ENCODE peak calls at places on chromosomes 7 and 10, in ten cellular contexts. One of them, this sample, is unnamed.

GRCh38 chr10:88156341-88156740 is 292.9 kb downstream of the PTEN start:
- DNase-seq in activated B cell treated with CpG ODN at 0.5 μM for 24 hours: no peak
- DNase-seq in CD8-positive, alpha-beta T cell: no peak
- DNase-seq in epithelial cell of esophagus: no peak
- DNase-seq in nephron progenitor cell: no peak
- DNase-seq in GM13976: no peak
- DNase-seq in neural crest cell: no peak
- DNase-seq in ovary: no peak
- DNase-seq in breast epithelium: no peak
- DNase-seq in fibroblast of mammary gland: peak; percentile 91
- DNase-seq in this sample: no peak

GRCh38 chr10:127826161-127826740 is 66.5 kb downstream of the CLRN3 start:
- DNase-seq in activated B cell treated with CpG ODN at 0.5 μM for 24 hours: no peak
- DNase-seq in CD8-positive, alpha-beta T cell: no peak
- DNase-seq in epithelial cell of esophagus: no peak
- DNase-seq in nephron progenitor cell: no peak
- DNase-seq in GM13976: no peak
- DNase-seq in neural crest cell: no peak
- DNase-seq in ovary: no peak
- DNase-seq in breast epithelium: no peak
- DNase-seq in fibroblast of mammary gland: no peak
- DNase-seq in this sample: no peak

GRCh38 chr7:55441668-55442305 is 76.7 kb downstream of the LANCL2 start:
- DNase-seq in activated B cell treated with CpG ODN at 0.5 μM for 24 hours: no peak
- DNase-seq in CD8-positive, alpha-beta T cell: no peak
- DNase-seq in epithelial cell of esophagus: no peak
- DNase-seq in nephron progenitor cell: no peak
- DNase-seq in GM13976: no peak
- DNase-seq in neural crest cell: no peak
- DNase-seq in ovary: no peak
- DNase-seq in breast epithelium: no peak
- DNase-seq in fibroblast of mammary gland: peak; percentile 86
- DNase-seq in this sample: no peak

GRCh38 chr7:139896831-139897230 is 67.8 kb downstream of the TBXAS1 start:
- DNase-seq in activated B cell treated with CpG ODN at 0.5 μM for 24 hours: no peak
- DNase-seq in CD8-positive, alpha-beta T cell: no peak
- DNase-seq in epithelial cell of esophagus: no peak
- DNase-seq in nephron progenitor cell: no peak
- DNase-seq in GM13976: no peak
- DNase-seq in neural crest cell: no peak
- DNase-seq in ovary: no peak
- DNase-seq in breast epithelium: no peak
- DNase-seq in fibroblast of mammary gland: no peak
- DNase-seq in this sample: no peak

GRCh38 chr10:34994565-34995142 is 95.5 kb downstream of the CUL2 start:
- DNase-seq in activated B cell treated with CpG ODN at 0.5 μM for 24 hours: no peak
- DNase-seq in CD8-positive, alpha-beta T cell: peak; percentile 11
- DNase-seq in epithelial cell of esophagus: peak; percentile 89
- DNase-seq in nephron progenitor cell: peak; percentile 58
- DNase-seq in GM13976: peak; percentile 80
- DNase-seq in neural crest cell: peak; percentile 47
- DNase-seq in ovary: peak; percentile 44
- DNase-seq in breast epithelium: peak; percentile 59
- DNase-seq in fibroblast of mammary gland: peak; percentile 62
- DNase-seq in this sample: peak; percentile 54

GRCh38 chr7:148987010-148987750 is 41.1 kb downstream of the PDIA4 start:
- DNase-seq in activated B cell treated with CpG ODN at 0.5 μM for 24 hours: peak; percentile 60
- DNase-seq in CD8-positive, alpha-beta T cell: peak; percentile 68
- DNase-seq in epithelial cell of esophagus: peak; percentile 93
- DNase-seq in nephron progenitor cell: peak; percentile 77
- DNase-seq in GM13976: peak; percentile 91
- DNase-seq in neural crest cell: peak; percentile 66
- DNase-seq in ovary: peak; percentile 77
- DNase-seq in breast epithelium: peak; percentile 80
- DNase-seq in fibroblast of mammary gland: peak; percentile 91
- DNase-seq in this sample: peak; percentile 82

GRCh38 chr10:48772059-48772458 is 87.4 kb downstream of the WDFY4 start:
- DNase-seq in activated B cell treated with CpG ODN at 0.5 μM for 24 hours: no peak
- DNase-seq in CD8-positive, alpha-beta T cell: no peak
- DNase-seq in epithelial cell of esophagus: no peak
- DNase-seq in nephron progenitor cell: no peak
- DNase-seq in GM13976: no peak
- DNase-seq in neural crest cell: no peak
- DNase-seq in ovary: no peak
- DNase-seq in breast epithelium: no peak
- DNase-seq in fibroblast of mammary gland: no peak
- DNase-seq in this sample: no peak

GRCh38 chr10:94123253-94123995 is 129.7 kb downstream of the PLCE1 start:
- DNase-seq in activated B cell treated with CpG ODN at 0.5 μM for 24 hours: no peak
- DNase-seq in CD8-positive, alpha-beta T cell: no peak
- DNase-seq in epithelial cell of esophagus: peak; percentile 84
- DNase-seq in nephron progenitor cell: no peak
- DNase-seq in GM13976: no peak
- DNase-seq in neural crest cell: no peak
- DNase-seq in ovary: no peak
- DNase-seq in breast epithelium: no peak
- DNase-seq in fibroblast of mammary gland: peak; percentile 79
- DNase-seq in this sample: no peak

GRCh38 chr10:78974409-78975317 is 94.1 kb upstream of the ZMIZ1 start:
- DNase-seq in activated B cell treated with CpG ODN at 0.5 μM for 24 hours: no peak
- DNase-seq in CD8-positive, alpha-beta T cell: peak; percentile 46
- DNase-seq in epithelial cell of esophagus: peak; percentile 91
- DNase-seq in nephron progenitor cell: peak; percentile 44
- DNase-seq in GM13976: peak; percentile 62
- DNase-seq in neural crest cell: peak; percentile 32
- DNase-seq in ovary: peak; percentile 64
- DNase-seq in breast epithelium: peak; percentile 61
- DNase-seq in fibroblast of mammary gland: peak; percentile 94
- DNase-seq in this sample: peak; percentile 73

GRCh38 chr7:151361193-151361959 is 19.8 kb downstream of the NUB1 start:
- DNase-seq in activated B cell treated with CpG ODN at 0.5 μM for 24 hours: no peak
- DNase-seq in CD8-positive, alpha-beta T cell: no peak
- DNase-seq in epithelial cell of esophagus: no peak
- DNase-seq in nephron progenitor cell: no peak
- DNase-seq in GM13976: no peak
- DNase-seq in neural crest cell: no peak
- DNase-seq in ovary: no peak
- DNase-seq in breast epithelium: no peak
- DNase-seq in fibroblast of mammary gland: no peak
- DNase-seq in this sample: no peak

GRCh38 chr10:121926669-121927360 is 1.0 kb downstream of the ATE1 start:
- DNase-seq in activated B cell treated with CpG ODN at 0.5 μM for 24 hours: no peak
- DNase-seq in CD8-positive, alpha-beta T cell: no peak
- DNase-seq in epithelial cell of esophagus: peak; percentile 7
- DNase-seq in nephron progenitor cell: no peak
- DNase-seq in GM13976: no peak
- DNase-seq in neural crest cell: no peak
- DNase-seq in ovary: no peak
- DNase-seq in breast epithelium: no peak
- DNase-seq in fibroblast of mammary gland: peak; percentile 24
- DNase-seq in this sample: no peak

GRCh38 chr10:83410570-83410969 is 728.7 kb upstream of the GHITM start:
- DNase-seq in activated B cell treated with CpG ODN at 0.5 μM for 24 hours: no peak
- DNase-seq in CD8-positive, alpha-beta T cell: no peak
- DNase-seq in epithelial cell of esophagus: no peak
- DNase-seq in nephron progenitor cell: no peak
- DNase-seq in GM13976: no peak
- DNase-seq in neural crest cell: no peak
- DNase-seq in ovary: no peak
- DNase-seq in breast epithelium: no peak
- DNase-seq in fibroblast of mammary gland: no peak
- DNase-seq in this sample: no peak

GRCh38 chr7:51253157-51253556 is 63.5 kb downstream of the COBL start:
- DNase-seq in activated B cell treated with CpG ODN at 0.5 μM for 24 hours: no peak
- DNase-seq in CD8-positive, alpha-beta T cell: no peak
- DNase-seq in epithelial cell of esophagus: no peak
- DNase-seq in nephron progenitor cell: no peak
- DNase-seq in GM13976: no peak
- DNase-seq in neural crest cell: no peak
- DNase-seq in ovary: no peak
- DNase-seq in breast epithelium: no peak
- DNase-seq in fibroblast of mammary gland: no peak
- DNase-seq in this sample: no peak

DNA sequence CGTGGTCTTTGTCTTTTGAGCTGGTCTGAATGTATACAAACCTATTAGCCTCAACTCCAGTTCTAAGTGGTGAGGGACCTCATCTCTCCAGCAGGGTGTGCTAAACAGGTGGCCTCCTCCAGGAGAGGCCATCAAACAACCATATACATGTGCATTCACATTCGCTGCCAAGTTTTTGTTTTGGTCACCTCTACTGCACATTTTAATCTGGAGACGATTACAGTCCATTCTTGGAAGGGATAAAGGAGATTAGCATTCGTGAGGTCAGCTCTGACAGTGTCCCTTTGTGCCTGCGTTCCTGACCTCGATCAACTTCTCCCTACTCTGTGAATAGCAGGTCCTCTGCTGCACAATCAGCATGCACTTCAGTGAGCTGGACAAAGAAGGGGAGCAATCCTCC is 60.8 kb downstream of the RHOBTB1 start:
- DNase-seq in activated B cell treated with CpG ODN at 0.5 μM for 24 hours: no peak
- DNase-seq in CD8-positive, alpha-beta T cell: no peak
- DNase-seq in epithelial cell of esophagus: peak; percentile 56
- DNase-seq in nephron progenitor cell: no peak
- DNase-seq in GM13976: peak; percentile 32
- DNase-seq in neural crest cell: no peak
- DNase-seq in ovary: no peak
- DNase-seq in breast epithelium: no peak
- DNase-seq in fibroblast of mammary gland: peak; percentile 40
- DNase-seq in this sample: no peak
- TF ChIP-seq CTCF in activated B cell treated with CpG ODN at 0.5 μM for 24 hours: no peak
- TF ChIP-seq CTCF in CD8-positive, alpha-beta T cell: no peak
- TF ChIP-seq CTCF in epithelial cell of esophagus: peak; percentile 61
- TF ChIP-seq CTCF in nephron progenitor cell: peak; percentile 19
- TF ChIP-seq CTCF in GM13976: peak; percentile 19
- TF ChIP-seq CTCF in neural crest cell: peak; percentile 58
- TF ChIP-seq CTCF in ovary: no peak
- TF ChIP-seq CTCF in breast epithelium: peak; percentile 28
- TF ChIP-seq CTCF in fibroblast of mammary gland: peak; percentile 47
- TF ChIP-seq CTCF in this sample: peak; percentile 36

DNA sequence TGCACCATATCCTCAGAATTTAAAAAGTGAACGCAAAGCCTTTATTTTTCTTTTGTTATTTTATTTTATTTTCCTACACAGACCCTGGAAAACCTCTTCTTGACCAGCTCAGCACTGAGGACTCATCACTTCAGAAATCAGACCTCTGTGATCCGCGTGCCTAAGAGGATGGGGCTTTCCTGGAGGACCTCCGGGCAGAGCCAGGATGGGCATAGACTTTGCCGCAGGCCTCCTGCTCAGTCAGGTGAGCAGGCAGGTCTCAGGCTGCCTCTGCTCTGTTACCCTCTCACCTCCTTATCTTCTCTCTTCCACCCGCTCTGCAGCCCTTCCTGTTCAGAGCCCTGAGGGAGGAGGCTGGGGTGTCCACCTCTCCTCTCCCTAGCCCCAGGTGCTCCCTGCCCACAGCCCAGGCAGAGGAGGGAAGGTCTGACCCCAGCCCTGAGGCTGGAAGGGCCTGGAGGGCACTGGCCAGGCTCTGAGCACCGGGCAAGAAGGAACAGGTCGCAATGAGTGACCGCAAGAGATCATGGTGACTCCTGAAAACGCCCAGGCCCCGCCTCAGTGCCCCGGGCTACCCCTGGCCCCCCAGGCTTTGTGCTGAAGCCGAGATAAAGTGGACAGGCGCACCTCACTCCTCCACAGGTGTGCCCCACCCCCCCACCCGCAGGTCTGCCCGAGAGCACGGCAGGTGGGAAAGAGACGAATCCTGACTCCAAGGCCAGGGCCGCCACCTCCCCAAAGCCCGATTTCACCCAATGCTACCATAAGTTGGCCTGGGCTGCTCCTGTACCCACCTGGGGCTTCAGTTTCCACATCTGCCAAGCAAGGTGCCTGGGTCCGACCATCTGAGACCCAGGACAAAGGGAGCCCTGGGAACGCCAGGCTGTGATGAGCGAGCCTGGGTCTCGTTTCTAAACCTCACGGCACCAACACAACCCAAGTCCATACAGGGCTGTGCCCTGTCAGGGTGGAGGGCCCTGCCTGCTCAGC is 2.8 kb downstream of the CALML5 start:
- DNase-seq in activated B cell treated with CpG ODN at 0.5 μM for 24 hours: no peak
- DNase-seq in CD8-positive, alpha-beta T cell: no peak
- DNase-seq in epithelial cell of esophagus: no peak
- DNase-seq in nephron progenitor cell: no peak
- DNase-seq in GM13976: no peak
- DNase-seq in neural crest cell: no peak
- DNase-seq in ovary: no peak
- DNase-seq in breast epithelium: no peak
- DNase-seq in fibroblast of mammary gland: no peak
- DNase-seq in this sample: no peak
- TF ChIP-seq CTCF in activated B cell treated with CpG ODN at 0.5 μM for 24 hours: no peak
- TF ChIP-seq CTCF in CD8-positive, alpha-beta T cell: no peak
- TF ChIP-seq CTCF in epithelial cell of esophagus: no peak
- TF ChIP-seq CTCF in nephron progenitor cell: no peak
- TF ChIP-seq CTCF in GM13976: no peak
- TF ChIP-seq CTCF in neural crest cell: no peak
- TF ChIP-seq CTCF in ovary: no peak
- TF ChIP-seq CTCF in breast epithelium: no peak
- TF ChIP-seq CTCF in fibroblast of mammary gland: no peak
- TF ChIP-seq CTCF in this sample: no peak

DNA sequence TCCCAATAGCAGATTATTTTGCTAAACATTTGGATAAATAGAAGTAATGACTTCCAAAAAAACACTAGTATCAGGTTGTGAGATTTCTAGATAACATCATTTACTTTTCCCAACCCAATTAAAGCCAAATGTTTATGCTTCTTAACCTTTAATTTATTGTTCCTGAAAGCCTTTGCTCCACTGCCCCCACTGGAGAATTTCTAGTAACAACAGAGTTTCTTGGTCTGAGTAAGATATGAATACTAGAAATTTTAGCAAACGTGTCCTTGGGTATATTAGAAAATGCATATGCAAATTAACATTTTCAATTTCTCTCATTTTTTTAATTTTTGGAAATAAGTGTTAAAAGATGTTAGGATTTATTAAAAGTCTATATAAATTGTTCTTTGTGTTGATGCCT is 958.0 kb upstream of the PHF14 start:
- DNase-seq in activated B cell treated with CpG ODN at 0.5 μM for 24 hours: no peak
- DNase-seq in CD8-positive, alpha-beta T cell: no peak
- DNase-seq in epithelial cell of esophagus: no peak
- DNase-seq in nephron progenitor cell: no peak
- DNase-seq in GM13976: no peak
- DNase-seq in neural crest cell: no peak
- DNase-seq in ovary: no peak
- DNase-seq in breast epithelium: no peak
- DNase-seq in fibroblast of mammary gland: no peak
- DNase-seq in this sample: no peak
- TF ChIP-seq CTCF in activated B cell treated with CpG ODN at 0.5 μM for 24 hours: no peak
- TF ChIP-seq CTCF in CD8-positive, alpha-beta T cell: no peak
- TF ChIP-seq CTCF in epithelial cell of esophagus: no peak
- TF ChIP-seq CTCF in nephron progenitor cell: no peak
- TF ChIP-seq CTCF in GM13976: no peak
- TF ChIP-seq CTCF in neural crest cell: no peak
- TF ChIP-seq CTCF in ovary: no peak
- TF ChIP-seq CTCF in breast epithelium: no peak
- TF ChIP-seq CTCF in fibroblast of mammary gland: no peak
- TF ChIP-seq CTCF in this sample: no peak

DNA sequence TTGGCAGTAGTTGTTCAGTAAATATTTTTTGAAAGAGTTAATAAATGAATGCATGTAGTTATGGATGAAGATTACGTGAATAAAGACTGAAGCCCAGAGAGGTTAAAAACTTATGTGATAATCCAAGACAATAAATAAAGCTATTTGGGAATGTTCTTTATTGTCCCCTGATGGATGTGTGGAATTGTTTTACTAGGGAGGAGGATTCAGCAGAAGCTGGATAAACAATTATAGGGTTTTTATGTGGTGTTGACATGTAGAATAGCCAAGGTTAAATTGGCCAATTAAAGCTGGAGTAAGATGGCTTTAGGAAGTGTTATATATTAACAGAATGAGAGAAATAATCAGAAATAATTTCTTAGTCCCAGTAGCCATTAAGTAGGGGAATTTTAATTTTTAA is 66.0 kb downstream of the CNNM2 start:
- DNase-seq in activated B cell treated with CpG ODN at 0.5 μM for 24 hours: no peak
- DNase-seq in CD8-positive, alpha-beta T cell: no peak
- DNase-seq in epithelial cell of esophagus: no peak
- DNase-seq in nephron progenitor cell: no peak
- DNase-seq in GM13976: no peak
- DNase-seq in neural crest cell: no peak
- DNase-seq in ovary: no peak
- DNase-seq in breast epithelium: no peak
- DNase-seq in fibroblast of mammary gland: no peak
- DNase-seq in this sample: no peak
- TF ChIP-seq CTCF in activated B cell treated with CpG ODN at 0.5 μM for 24 hours: no peak
- TF ChIP-seq CTCF in CD8-positive, alpha-beta T cell: no peak
- TF ChIP-seq CTCF in epithelial cell of esophagus: no peak
- TF ChIP-seq CTCF in nephron progenitor cell: no peak
- TF ChIP-seq CTCF in GM13976: no peak
- TF ChIP-seq CTCF in neural crest cell: no peak
- TF ChIP-seq CTCF in ovary: no peak
- TF ChIP-seq CTCF in breast epithelium: no peak
- TF ChIP-seq CTCF in fibroblast of mammary gland: no peak
- TF ChIP-seq CTCF in this sample: no peak

This sample was measured in dorsolateral prefrontal cortex.